ENCODE peak calls at places on chromosome 20, in five cellular contexts. D is endothelial cell, P is upper lobe of right lung, Q is psoas muscle, S is RWPE1. G is an unnamed sample.

GRCh38 chr20:17431621-17432364 is 99.4 kb downstream of the BFSP1 start:
- DNase-seq in D (peak), P (peak), Q (peak), S (peak), G (peak)

GRCh38 chr20:5402903-5403531 is 86.3 kb upstream of the PROKR2 start:
- DNase-seq in D (peak), P (no peak), Q (no peak), S (peak), G (no peak)

GRCh38 chr20:49757597-49757996 is 43.9 kb upstream of the B4GALT5 start:
- DNase-seq in D (no peak), P (no peak), Q (no peak), S (no peak), G (no peak)

GRCh38 chr20:50335105-50335504 is 144.5 kb downstream of the CEBPB start:
- DNase-seq in D (peak), P (no peak), Q (no peak), S (peak), G (no peak)

GRCh38 chr20:40160151-40160550 is 528.9 kb downstream of the MAFB start:
- DNase-seq in D (peak), P (peak), Q (peak), S (peak), G (no peak)

GRCh38 chr20:50792708-50793574 is 1.9 kb upstream of the BCAS4 start:
- DNase-seq in D (no peak), P (no peak), Q (no peak), S (no peak), G (no peak)

GRCh38 chr20:51184289-51184688 is 161.4 kb upstream of the KCNG1 start:
- DNase-seq in D (no peak), P (no peak), Q (no peak), S (no peak), G (no peak)

GRCh38 chr20:38883081-38883980 is 42.9 kb upstream of the FAM83D start:
- DNase-seq in D (no peak), P (peak), Q (no peak), S (no peak), G (no peak)

GRCh38 chr20:38806855-38807655 is 1.6 kb downstream of the PPP1R16B start:
- DNase-seq in D (no peak), P (no peak), Q (no peak), S (no peak), G (peak)

GRCh38 chr20:53609501-53610445 is 16.1 kb upstream of the ZNF217 start:
- DNase-seq in D (peak), P (peak), Q (peak), S (no peak), G (no peak)

GRCh38 chr20:60761056-60761455 is 491.0 kb upstream of the CDH4 start:
- DNase-seq in D (no peak), P (no peak), Q (no peak), S (no peak), G (no peak)

DNA sequence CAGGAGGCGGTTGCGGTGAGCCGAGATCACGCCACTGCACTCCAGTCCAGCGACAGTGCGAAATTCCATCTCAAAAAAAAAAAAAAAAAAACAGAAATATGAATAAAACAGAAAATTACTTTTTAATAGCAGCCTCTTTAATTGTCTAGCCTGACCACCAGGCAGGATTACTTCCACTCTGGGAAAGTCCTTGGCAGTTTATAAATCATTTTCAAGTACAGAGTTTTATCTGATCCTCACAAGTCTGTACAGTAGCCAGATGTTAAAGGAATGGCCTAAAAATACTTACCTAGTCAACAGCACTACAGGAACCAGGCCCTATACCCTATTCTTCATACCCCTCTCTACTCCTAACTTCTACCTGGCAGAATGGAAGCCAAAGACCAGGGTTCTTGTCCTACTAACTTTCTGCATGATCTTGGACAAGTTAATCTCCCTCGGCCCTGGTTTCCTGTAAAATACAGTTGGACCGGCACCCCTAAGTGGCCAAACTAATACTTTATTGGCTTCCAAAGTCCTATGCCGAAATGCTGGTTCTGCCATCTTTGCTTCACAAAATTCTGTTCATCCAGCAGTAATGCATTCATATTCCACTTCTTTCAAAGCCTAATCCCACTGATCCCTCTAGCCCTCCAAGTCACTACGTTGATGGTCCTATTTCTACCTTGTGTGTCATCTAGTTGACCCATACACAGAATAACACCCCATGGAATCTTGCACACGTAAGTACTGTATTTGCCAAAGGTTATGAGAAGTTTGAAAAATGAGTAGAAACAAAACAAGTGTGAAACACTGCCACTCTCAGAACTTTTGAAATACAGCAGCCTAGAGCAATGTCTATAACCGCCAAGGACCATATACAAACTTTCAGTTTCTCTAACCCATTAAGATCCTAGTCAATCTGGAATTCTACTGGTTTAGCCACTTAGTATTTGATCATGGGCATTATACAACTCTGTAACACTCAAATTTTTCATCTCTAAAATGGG is 1.7 kb downstream of the EIF2S2 start:
- DNase-seq in D (no peak), P (no peak), Q (no peak), S (no peak), G (no peak)
- TF ChIP-seq CTCF in D (no peak), P (no peak), Q (no peak), S (no peak), G (no peak)

DNA sequence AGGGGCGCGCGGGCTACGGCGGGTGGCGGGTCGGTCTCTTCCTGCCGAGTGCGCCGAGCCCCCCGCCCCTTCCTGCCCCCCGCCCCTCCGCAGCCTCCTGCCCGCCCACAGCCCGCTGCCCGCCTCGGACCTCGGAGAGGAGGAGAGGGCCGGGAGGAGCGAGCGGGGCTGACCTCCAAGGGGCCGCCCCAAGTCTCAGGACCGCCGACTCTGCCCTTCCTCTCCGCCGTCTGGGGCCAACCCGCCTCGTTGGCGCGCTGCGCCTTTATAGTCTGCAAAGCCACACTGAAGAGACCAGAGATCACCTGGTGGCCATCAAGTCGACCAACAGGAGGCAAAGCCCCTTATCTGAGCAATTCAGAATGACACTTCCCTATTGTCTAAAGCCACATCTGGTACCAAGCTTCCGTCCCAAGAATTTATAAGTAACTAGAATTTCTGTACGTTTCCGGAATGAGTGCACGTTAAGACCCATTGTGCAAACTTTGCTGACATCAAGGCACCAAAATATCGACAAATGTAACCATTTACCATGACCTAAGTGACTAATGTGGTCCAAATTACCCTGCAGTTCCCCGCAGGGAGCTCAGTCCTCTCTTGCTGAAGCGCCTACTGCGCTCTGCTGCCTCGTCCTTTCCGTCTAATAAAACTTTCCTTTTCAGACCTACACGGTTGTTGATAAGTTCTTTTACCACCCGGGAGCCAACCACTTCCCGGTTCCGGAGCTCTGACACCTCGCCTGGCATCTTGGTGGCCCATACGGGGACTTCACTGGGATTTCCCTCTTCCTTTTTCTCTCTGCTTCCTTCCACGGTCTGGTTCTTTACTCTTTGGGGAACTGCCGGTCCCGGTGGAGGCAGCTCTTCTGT is at the start of gene CPXM1:
- DNase-seq in D (peak), P (no peak), Q (no peak), S (no peak), G (no peak)
- TF ChIP-seq CTCF in D (peak), P (no peak), Q (no peak), S (no peak), G (no peak)

GRCh38 chr20:62736407-62737071 is 27.9 kb downstream of the NTSR1 start:
- DNase-seq in D (no peak), P (no peak), Q (no peak), S (no peak), G (no peak)
- TF ChIP-seq CTCF in D (no peak), P (no peak), Q (no peak), S (no peak), G (no peak)

DNA sequence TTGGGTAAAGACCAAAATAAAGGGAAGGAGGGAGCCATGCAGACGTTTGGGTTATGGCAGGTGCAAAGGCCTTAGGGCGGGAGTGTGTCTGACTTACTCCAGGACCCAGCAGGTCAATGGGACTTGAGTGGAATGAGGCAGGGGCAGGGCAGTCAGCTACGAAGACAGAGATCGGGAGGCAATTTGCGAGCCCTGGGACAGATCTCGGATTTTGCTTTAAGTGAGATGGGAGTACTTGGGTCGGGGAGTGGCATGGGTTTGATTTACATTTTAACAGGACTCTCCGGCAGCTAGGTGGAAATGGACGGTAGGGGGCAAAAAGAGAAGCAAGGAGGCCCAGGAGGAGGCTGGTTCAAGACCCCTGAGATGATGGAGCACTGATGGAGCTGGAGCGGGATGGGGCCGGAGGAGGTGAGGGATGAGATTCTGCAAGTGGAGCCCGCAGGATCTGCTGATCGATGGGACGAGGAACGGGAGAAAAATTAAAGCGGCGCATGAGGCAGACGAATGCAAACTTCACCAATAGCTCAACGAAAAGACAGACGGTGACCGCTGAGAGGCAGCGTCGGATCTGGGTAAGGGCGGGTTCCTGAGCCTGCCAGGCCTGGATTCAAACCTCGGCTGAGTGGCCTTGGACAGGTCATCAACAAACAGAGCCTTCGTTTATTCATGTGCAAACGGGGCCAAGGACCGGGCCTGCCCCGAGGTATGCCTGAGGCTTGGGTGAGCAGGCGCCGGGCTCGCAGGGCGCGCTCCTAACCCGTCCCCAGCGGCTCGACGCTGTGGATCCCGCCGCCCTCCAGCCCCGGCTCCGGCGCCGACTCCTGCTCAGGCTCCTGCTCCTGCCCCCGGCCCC is 774 bp upstream of the RBCK1 start:
- DNase-seq in D (peak), P (peak), Q (peak), S (no peak), G (no peak)
- TF ChIP-seq CTCF in D (no peak), P (peak), Q (peak), S (no peak), G (no peak)

GRCh38 chr20:34703573-34704176 is 469 bp upstream of the TP53INP2 start:
- DNase-seq in D (peak), P (no peak), Q (no peak), S (no peak), G (peak)
- TF ChIP-seq CTCF in D (no peak), P (no peak), Q (no peak), S (no peak), G (no peak)

DNA sequence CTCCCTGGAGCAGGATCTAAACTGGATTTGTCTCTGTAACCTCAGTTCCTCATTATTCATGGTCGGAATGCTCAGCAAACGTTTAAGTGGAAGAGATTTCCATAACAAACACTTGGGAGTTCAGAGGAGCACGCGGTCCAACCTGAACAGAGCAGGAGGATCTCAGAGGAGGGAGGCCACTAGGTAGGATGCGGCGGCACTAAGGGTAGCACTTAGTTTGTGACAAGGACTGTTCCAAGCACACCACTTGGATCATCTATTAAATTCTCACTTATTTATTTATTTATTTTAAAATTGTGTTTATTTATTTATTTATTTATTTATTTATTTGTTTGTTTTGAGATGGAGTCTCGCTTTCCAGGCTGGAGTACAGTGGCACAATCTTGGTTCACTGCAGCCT is 13.3 kb upstream of the CCN5 start:
- DNase-seq in D (no peak), P (no peak), Q (no peak), S (no peak), G (no peak)
- TF ChIP-seq CTCF in D (no peak), P (no peak), Q (no peak), S (no peak), G (no peak)

GRCh38 chr20:62477669-62478450 is 2.1 kb upstream of the GATA5 start:
- DNase-seq in D (no peak), P (no peak), Q (no peak), S (no peak), G (no peak)
- TF ChIP-seq CTCF in D (no peak), P (no peak), Q (no peak), S (peak), G (no peak)